ENCODE peak calls at places on chromosomes 7 and 10, in five cellular contexts. One of them, this sample, is unnamed.

GRCh38 chr7:119842786-119843185 is 430.2 kb upstream of the KCND2 start:
- DNase-seq in NCI-H2081: no peak
- DNase-seq in anterior cingulate cortex: no peak
- DNase-seq in HT-29: no peak
- DNase-seq in stimulated activated CD4-positive, alpha-beta T cell treated with anti-CD3 and anti-CD28 coated beads, TNF-alpha, amount 100 ng/mL, for 1 hour: no peak
- DNase-seq in this sample: no peak

GRCh38 chr7:38000272-38000671 is 79.8 kb downstream of the EPDR1 start:
- DNase-seq in NCI-H2081: no peak
- DNase-seq in anterior cingulate cortex: no peak
- DNase-seq in HT-29: no peak
- DNase-seq in stimulated activated CD4-positive, alpha-beta T cell treated with anti-CD3 and anti-CD28 coated beads, TNF-alpha, amount 100 ng/mL, for 1 hour: no peak
- DNase-seq in this sample: no peak

GRCh38 chr10:109428775-109429480 is 494.4 kb downstream of the XPNPEP1 start:
- DNase-seq in NCI-H2081: no peak
- DNase-seq in anterior cingulate cortex: no peak
- DNase-seq in HT-29: no peak
- DNase-seq in stimulated activated CD4-positive, alpha-beta T cell treated with anti-CD3 and anti-CD28 coated beads, TNF-alpha, amount 100 ng/mL, for 1 hour: no peak
- DNase-seq in this sample: no peak

GRCh38 chr7:157037028-157037427 is 26.6 kb upstream of the MNX1 start:
- DNase-seq in NCI-H2081: no peak
- DNase-seq in anterior cingulate cortex: no peak
- DNase-seq in HT-29: no peak
- DNase-seq in stimulated activated CD4-positive, alpha-beta T cell treated with anti-CD3 and anti-CD28 coated beads, TNF-alpha, amount 100 ng/mL, for 1 hour: no peak
- DNase-seq in this sample: no peak

GRCh38 chr7:55484241-55484640 is 88.1 kb downstream of the VOPP1 start:
- DNase-seq in NCI-H2081: no peak
- DNase-seq in anterior cingulate cortex: no peak
- DNase-seq in HT-29: no peak
- DNase-seq in stimulated activated CD4-positive, alpha-beta T cell treated with anti-CD3 and anti-CD28 coated beads, TNF-alpha, amount 100 ng/mL, for 1 hour: no peak
- DNase-seq in this sample: no peak

GRCh38 chr10:63286754-63287264 is 153.7 kb downstream of the NRBF2 start:
- DNase-seq in NCI-H2081: no peak
- DNase-seq in anterior cingulate cortex: no peak
- DNase-seq in HT-29: peak; percentile 36
- DNase-seq in stimulated activated CD4-positive, alpha-beta T cell treated with anti-CD3 and anti-CD28 coated beads, TNF-alpha, amount 100 ng/mL, for 1 hour: no peak
- DNase-seq in this sample: no peak

GRCh38 chr7:105978035-105978434 is 15.0 kb downstream of the CDHR3 start:
- DNase-seq in NCI-H2081: no peak
- DNase-seq in anterior cingulate cortex: no peak
- DNase-seq in HT-29: no peak
- DNase-seq in stimulated activated CD4-positive, alpha-beta T cell treated with anti-CD3 and anti-CD28 coated beads, TNF-alpha, amount 100 ng/mL, for 1 hour: no peak
- DNase-seq in this sample: no peak

GRCh38 chr7:157719008-157719682 is 382.3 kb downstream of the DNAJB6 start:
- DNase-seq in NCI-H2081: no peak
- DNase-seq in anterior cingulate cortex: no peak
- DNase-seq in HT-29: no peak
- DNase-seq in stimulated activated CD4-positive, alpha-beta T cell treated with anti-CD3 and anti-CD28 coated beads, TNF-alpha, amount 100 ng/mL, for 1 hour: no peak
- DNase-seq in this sample: no peak

GRCh38 chr7:100588438-100588837 is 2.3 kb downstream of the FBXO24 start:
- DNase-seq in NCI-H2081: no peak
- DNase-seq in anterior cingulate cortex: no peak
- DNase-seq in HT-29: no peak
- DNase-seq in stimulated activated CD4-positive, alpha-beta T cell treated with anti-CD3 and anti-CD28 coated beads, TNF-alpha, amount 100 ng/mL, for 1 hour: no peak
- DNase-seq in this sample: no peak

GRCh38 chr10:119120875-119121274 is 17.0 kb downstream of the DENND10 start:
- DNase-seq in NCI-H2081: no peak
- DNase-seq in anterior cingulate cortex: no peak
- DNase-seq in HT-29: no peak
- DNase-seq in stimulated activated CD4-positive, alpha-beta T cell treated with anti-CD3 and anti-CD28 coated beads, TNF-alpha, amount 100 ng/mL, for 1 hour: no peak
- DNase-seq in this sample: no peak

GRCh38 chr7:12643644-12644043 is 43.8 kb upstream of the ARL4A start:
- DNase-seq in NCI-H2081: no peak
- DNase-seq in anterior cingulate cortex: no peak
- DNase-seq in HT-29: no peak
- DNase-seq in stimulated activated CD4-positive, alpha-beta T cell treated with anti-CD3 and anti-CD28 coated beads, TNF-alpha, amount 100 ng/mL, for 1 hour: no peak
- DNase-seq in this sample: no peak

This sample was measured in D721Med.